ENCODE peak calls at places on chromosomes 16 and 17, in ten cellular contexts. S is dorsolateral prefrontal cortex; B is skeletal muscle cell; A is NCI-H2029; X is EL; P is amniotic epithelial cell; J is NAMALWA; T is activated T-helper 9 cell treated with anti-CD3 and anti-CD28 coated beads, Interleukin-2, amount 50 U/mL, for 16 hours; W is T follicular helper cell; K is GM12892. V is an unnamed sample.

GRCh38 chr16:1197237-1197866 is 27.7 kb downstream of the TPSG1 start:
- DNase-seq in P (no peak), J (no peak), X (no peak), S (no peak), K (no peak), B (no peak), T (no peak), W (no peak), A (peak; percentile 25), V (no peak)

GRCh38 chr16:50781518-50781917 is 39.6 kb downstream of the CYLD start:
- DNase-seq in S (no peak), A (no peak), K (no peak), T (no peak), B (no peak), J (no peak), W (no peak), X (no peak), P (no peak), V (no peak)

GRCh38 chr16:48347980-48348379 is 37.2 kb downstream of the SIAH1 start:
- DNase-seq in W (no peak), A (no peak), K (no peak), T (no peak), X (no peak), S (peak; percentile 79), P (no peak), B (no peak), J (no peak), V (no peak)

GRCh38 chr17:38922538-38923291 is 2.7 kb upstream of the LASP1NB start:
- DNase-seq in X (peak; percentile 72), K (no peak), S (peak; percentile 29), A (peak; percentile 59), B (peak; percentile 44), J (no peak), W (no peak), P (peak; percentile 70), T (no peak), V (peak; percentile 63)

GRCh38 chr16:11689031-11689840 is 21.0 kb downstream of the SNN start:
- DNase-seq in W (no peak), P (no peak), S (no peak), A (no peak), X (no peak), B (no peak), T (no peak), K (no peak), J (peak; percentile 87), V (no peak)

GRCh38 chr17:5120036-5120435 is 4.2 kb downstream of the USP6 start:
- DNase-seq in T (no peak), A (no peak), P (no peak), B (no peak), W (no peak), J (no peak), K (no peak), X (no peak), S (no peak), V (no peak)

GRCh38 chr16:4682616-4683254 is 10.6 kb upstream of the NUDT16L1 start:
- DNase-seq in P (peak; percentile 25), K (no peak), A (no peak), W (no peak), T (no peak), J (no peak), S (peak; percentile 59), B (no peak), X (no peak), V (no peak)

GRCh38 chr17:1298616-1299015 is 19.2 kb downstream of the TRARG1 start:
- DNase-seq in J (no peak), K (no peak), B (no peak), A (no peak), X (no peak), T (no peak), S (no peak), P (no peak), W (peak; percentile 40), V (no peak)

GRCh38 chr17:82297804-82298537 is 19.4 kb downstream of the CD7 start:
- DNase-seq in J (peak; percentile 95), S (peak; percentile 81), A (peak; percentile 84), P (peak; percentile 94), X (peak; percentile 96), K (peak; percentile 89), W (peak; percentile 91), B (peak; percentile 96), T (peak; percentile 88), V (peak; percentile 90)

GRCh38 chr16:2471016-2471652 is at the start of gene NTN3:
- DNase-seq in K (no peak), J (peak; percentile 46), B (no peak), S (no peak), X (no peak), W (no peak), T (no peak), A (no peak), P (no peak), V (no peak)

GRCh38 chr16:1152123-1152638 is 725 bp upstream of the CACNA1H start:
- DNase-seq in T (peak; percentile 36), B (no peak), P (no peak), S (no peak), K (no peak), A (no peak), W (peak; percentile 41), X (no peak), J (no peak), V (no peak)

GRCh38 chr17:2018716-2019490 is 6.2 kb downstream of the RTN4RL1 start:
- DNase-seq in K (no peak), A (peak; percentile 21), B (no peak), J (no peak), P (no peak), X (no peak), T (no peak), W (no peak), S (no peak), V (no peak)

GRCh38 chr16:85829751-85830445 is 30.4 kb downstream of the COX4I1 start:
- DNase-seq in A (no peak), P (no peak), S (no peak), W (no peak), J (no peak), T (no peak), K (no peak), B (no peak), X (no peak), V (peak; percentile 69)

GRCh38 chr16:728131-728889 is 1.4 kb downstream of the HAGHL start:
- DNase-seq in A (peak; percentile 40), S (peak; percentile 65), T (peak; percentile 40), K (peak; percentile 77), B (peak; percentile 58), X (peak; percentile 83), J (peak; percentile 77), W (peak; percentile 59), P (peak; percentile 74), V (peak; percentile 78)

GRCh38 chr16:89357460-89357859 is 132.9 kb downstream of the ANKRD11 start:
- DNase-seq in X (no peak), T (no peak), P (no peak), K (no peak), A (no peak), W (no peak), B (no peak), J (peak; percentile 80), S (peak; percentile 73), V (peak; percentile 67)